ENCODE peak calls at places on chromosomes 13 and 19, in ten cellular contexts. V is HCT116, Z is GM12878, A is Panc1, O is SK-N-SH, J is stomach, U is sigmoid colon, P is spleen, H is transverse colon, E is suprapubic skin. X is an unnamed sample.

GRCh38 chr19:16033136-16033530 is 43.2 kb upstream of the TPM4 start:
- DNase-seq in Z (no peak), V (no peak), H (no peak), E (no peak), P (no peak), A (no peak), O (no peak), J (peak; percentile 1), U (peak; percentile 53), X (no peak)

GRCh38 chr13:102347490-102347889 is 54.4 kb downstream of the FGF14 start:
- DNase-seq in H (no peak), J (no peak), E (no peak), U (no peak), O (no peak), A (no peak), Z (no peak), P (no peak), V (no peak), X (no peak)

GRCh38 chr19:3442487-3443071 is 37.7 kb downstream of the SMIM24 start:
- DNase-seq in P (no peak), J (no peak), V (no peak), U (no peak), H (no peak), O (no peak), Z (no peak), E (no peak), A (no peak), X (no peak)

GRCh38 chr19:6161271-6161850 is 25.9 kb downstream of the ACSBG2 start:
- DNase-seq in Z (peak; percentile 52), E (no peak), O (peak; percentile 13), J (no peak), U (no peak), A (no peak), P (no peak), V (peak; percentile 98), H (peak; percentile 13), X (no peak)

GRCh38 chr19:27867981-27868380 is 1345.0 kb downstream of the UQCRFS1 start:
- DNase-seq in Z (no peak), J (no peak), U (no peak), E (no peak), H (no peak), A (no peak), O (no peak), P (no peak), V (no peak), X (no peak)

GRCh38 chr13:48112896-48113525 is 18.1 kb upstream of the MED4 start:
- DNase-seq in U (no peak), P (no peak), V (no peak), O (no peak), Z (no peak), A (no peak), J (no peak), E (no peak), H (no peak), X (no peak)

GRCh38 chr19:1675633-1676350 is 23.4 kb upstream of the TCF3 start:
- DNase-seq in Z (no peak), A (no peak), V (no peak), J (peak; percentile 60), E (no peak), P (no peak), U (no peak), H (no peak), O (peak; percentile 81), X (no peak)

GRCh38 chr13:31945202-31945978 is 86.2 kb upstream of the FRY start:
- DNase-seq in O (peak; percentile 27), A (no peak), P (no peak), E (peak; percentile 80), U (peak; percentile 79), H (peak; percentile 27), V (no peak), J (peak; percentile 67), Z (no peak), X (peak; percentile 58)

GRCh38 chr13:53301449-53301848 is 272.8 kb downstream of the OLFM4 start:
- DNase-seq in V (no peak), E (no peak), J (no peak), H (no peak), U (no peak), A (no peak), Z (no peak), P (no peak), O (no peak), X (no peak)

GRCh38 chr13:29845440-29846056 is 4.9 kb downstream of the UBL3 start:
- DNase-seq in V (no peak), U (no peak), P (no peak), E (no peak), J (no peak), A (no peak), Z (no peak), O (no peak), H (no peak), X (no peak)

GRCh38 chr13:20188649-20189553 is 3.8 kb downstream of the GJB2 start:
- DNase-seq in V (no peak), P (no peak), U (no peak), Z (no peak), J (no peak), O (peak; percentile 41), E (no peak), A (no peak), H (peak; percentile 38), X (no peak)

DNA sequence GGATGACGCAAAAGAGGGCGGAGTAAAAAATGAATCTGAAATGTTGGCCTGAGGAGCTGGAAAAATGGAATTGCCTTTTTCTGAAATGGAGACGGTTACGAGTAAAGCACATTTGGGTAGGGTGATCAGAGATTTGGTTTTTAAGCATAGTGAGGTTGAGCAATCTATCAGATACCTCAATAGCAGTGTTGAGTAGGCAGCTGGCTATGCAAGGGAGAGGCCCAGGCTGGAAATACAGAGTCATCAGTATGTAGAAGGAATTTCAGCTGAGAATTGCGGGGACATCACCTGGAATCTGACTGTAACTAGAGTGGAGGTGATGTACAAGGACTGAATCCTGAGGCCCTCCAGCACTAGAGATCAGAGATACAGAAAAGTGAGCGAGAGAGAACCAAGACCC is 224.8 kb downstream of the LMO7 start:
- DNase-seq in H (no peak), J (no peak), V (no peak), U (no peak), A (no peak), O (no peak), P (no peak), Z (no peak), E (no peak), X (no peak)
- H3K9me3 ChIP-seq in H (no peaks in the 10 kb centered on the region), J (no peaks in the 10 kb centered on the region), V (no peaks in the 10 kb centered on the region), U (no peaks in the 10 kb centered on the region), A (no peaks in the 10 kb centered on the region), O (no peaks in the 10 kb centered on the region), P (no peaks in the 10 kb centered on the region), Z (no peaks in the 10 kb centered on the region), E (no peaks in the 10 kb centered on the region), X (no peaks in the 10 kb centered on the region)

DNA sequence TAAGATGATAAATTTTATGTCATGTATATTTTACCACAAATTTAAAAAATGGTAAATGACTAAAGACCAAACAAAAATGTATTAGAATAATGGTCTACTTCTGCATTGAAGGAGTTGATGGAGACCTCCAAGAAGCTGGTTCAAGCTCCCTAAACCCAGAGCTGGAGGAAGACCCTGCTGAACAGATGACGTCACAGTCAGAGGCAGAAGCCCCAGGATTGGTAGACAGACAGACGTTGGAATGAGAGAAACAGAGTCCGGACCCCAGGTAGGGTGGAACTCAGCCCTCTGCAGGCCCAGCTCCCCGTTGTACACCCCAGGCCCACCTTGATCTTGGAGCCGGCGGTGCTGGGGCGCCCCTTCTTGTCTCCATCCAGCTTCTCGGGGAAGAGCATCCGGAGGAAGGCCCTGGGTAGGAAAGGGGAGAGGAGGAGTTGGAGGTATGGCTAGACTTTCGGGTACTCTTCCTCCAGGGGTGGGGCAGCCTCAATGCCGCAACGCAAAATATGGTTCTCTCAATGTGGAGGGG is 25.7 kb upstream of the ZNF414 start:
- DNase-seq in H (no peak), U (no peak), A (no peak), V (no peak), P (no peak), O (no peak), Z (no peak), J (no peak), E (no peak), X (no peak)
- TF ChIP-seq POLR2AphosphoS5 in H (no peak), U (no peak), A (no peak), V (no peak), P (no peak), O (no peak), Z (no peak), J (no peak), E (no peak), X (no peak)

GRCh38 chr13:73673931-73674330 is 460.3 kb downstream of the KLF12 start:
- DNase-seq in O (no peak), P (no peak), Z (no peak), H (no peak), E (no peak), A (no peak), J (no peak), V (no peak), U (no peak), X (no peak)

GRCh38 chr13:73677041-73677589 is 457.1 kb downstream of the KLF12 start:
- DNase-seq in J (no peak), P (no peak), A (no peak), E (no peak), U (no peak), Z (no peak), O (no peak), H (no peak), V (no peak), X (no peak)

GRCh38 chr13:73681015-73681414 is 453.2 kb downstream of the KLF12 start:
- DNase-seq in P (no peak), Z (no peak), H (no peak), A (no peak), O (no peak), E (no peak), U (no peak), J (no peak), V (no peak), X (no peak)

GRCh38 chr13:73672492-73672891 is 461.7 kb downstream of the KLF12 start:
- DNase-seq in O (no peak), H (no peak), V (no peak), A (no peak), P (no peak), J (no peak), Z (no peak), E (no peak), U (no peak), X (no peak)

DNA sequence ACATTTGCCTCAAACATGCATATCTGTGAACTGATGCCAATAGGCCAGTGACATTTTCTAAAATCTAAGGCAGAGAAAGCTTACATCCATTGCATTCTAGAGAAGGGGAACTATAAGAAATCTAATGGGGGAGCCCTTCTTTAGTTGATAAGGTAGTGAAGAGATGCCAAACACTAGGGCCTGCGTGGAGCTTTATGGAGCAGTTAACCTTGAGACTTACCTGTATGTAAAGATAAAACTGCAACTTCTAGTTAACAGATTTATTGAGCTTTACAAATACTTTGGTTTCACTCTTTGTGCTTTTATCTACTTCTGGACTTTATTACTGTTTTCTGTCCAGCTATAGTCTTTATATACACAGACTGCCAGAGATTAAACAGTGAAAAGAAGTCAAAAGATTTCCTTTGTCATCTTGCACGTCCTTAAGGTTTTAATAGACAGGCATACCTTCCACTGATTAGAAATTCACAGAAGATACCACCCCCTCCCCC is 457.6 kb downstream of the KLF12 start:
- DNase-seq in Z (no peak), J (no peak), A (no peak), V (no peak), E (no peak), U (no peak), O (no peak), P (no peak), H (no peak), X (no peak)
- H3K9me3 ChIP-seq in Z (no peaks in the 10 kb centered on the region), J (no peaks in the 10 kb centered on the region), A (no peaks in the 10 kb centered on the region), V (no peaks in the 10 kb centered on the region), E (no peaks in the 10 kb centered on the region), U (no peaks in the 10 kb centered on the region), O (no peaks in the 10 kb centered on the region), P (no peaks in the 10 kb centered on the region), H (no peaks in the 10 kb centered on the region), X (no peaks in the 10 kb centered on the region)

GRCh38 chr19:45469132-45469834 is 1.5 kb downstream of the FOSB start:
- DNase-seq in J (peak; percentile 95), V (peak; percentile 76), P (peak; percentile 97), U (peak; percentile 97), Z (peak; percentile 78), E (peak; percentile 97), O (peak; percentile 92), H (peak; percentile 95), A (no peak), X (peak; percentile 95)
- TF ChIP-seq POLR2AphosphoS5 in J (peak; percentile 72), V (peak; percentile 74), P (peak; percentile 90), U (peak; percentile 88), Z (peak; percentile 57), E (peak; percentile 99), O (no peak), H (peak; percentile 86), A (no peak), X (peak; percentile 87)

X was measured in breast epithelium.